ENCODE peak calls at places on chromosomes 13 and 19, in nine cellular contexts. Z is stimulated activated CD4-positive, alpha-beta T cell treated with anti-CD3 and anti-CD28 coated beads, TNF-alpha, amount 100 ng/mL, for 48 hours; Y is NCI-H146; B is hypothalamus; K is AG08396; E is activated naive CD4-positive, alpha-beta T cell treated with anti-CD3 and anti-CD28 coated beads, Interleukin-2, amount 10 ng/mL, durations not matched to agents 7 days and 5 days; D is progenitor cell of endocrine pancreas; O is skeletal muscle cell; W is IMR-90. C is an unnamed sample.

GRCh38 chr19:7636691-7637373 is at the start of gene STXBP2:
- DNase-seq in Z (peak), Y (peak), B (no peak), K (peak), E (peak), D (peak), O (no peak), W (no peak), C (peak)

GRCh38 chr13:81610613-81611012 is 1269.7 kb upstream of the SPRY2 start:
- DNase-seq in Z (no peak), Y (no peak), B (no peak), K (no peak), E (no peak), D (no peak), O (no peak), W (no peak), C (no peak)

GRCh38 chr19:45499196-45500180 is 1.2 kb downstream of the PPM1N start:
- DNase-seq in Z (no peak), Y (peak), B (no peak), K (peak), E (peak), D (no peak), O (no peak), W (no peak), C (no peak)

GRCh38 chr19:41564515-41565383 is 11.2 kb upstream of the CEACAM21 start:
- DNase-seq in Z (no peak), Y (no peak), B (no peak), K (no peak), E (peak), D (no peak), O (no peak), W (no peak), C (no peak)

GRCh38 chr19:682678-683320 is 6.6 kb downstream of the FSTL3 start:
- DNase-seq in Z (no peak), Y (no peak), B (no peak), K (no peak), E (no peak), D (no peak), O (no peak), W (no peak), C (no peak)

GRCh38 chr13:102325321-102325720 is 76.5 kb downstream of the FGF14 start:
- DNase-seq in Z (no peak), Y (no peak), B (no peak), K (no peak), E (no peak), D (no peak), O (no peak), W (no peak), C (no peak)

GRCh38 chr19:42606660-42607351 is 12.1 kb upstream of the CEACAM8 start:
- DNase-seq in Z (peak), Y (peak), B (no peak), K (peak), E (peak), D (no peak), O (no peak), W (peak), C (no peak)

GRCh38 chr13:29465741-29466293 is 129.7 kb downstream of the SLC7A1 start:
- DNase-seq in Z (no peak), Y (no peak), B (no peak), K (peak), E (no peak), D (no peak), O (peak), W (peak), C (no peak)

GRCh38 chr19:55693336-55693974 is 18.4 kb downstream of the EPN1 start:
- DNase-seq in Z (no peak), Y (no peak), B (no peak), K (no peak), E (no peak), D (no peak), O (no peak), W (no peak), C (no peak)

GRCh38 chr19:54127688-54128440 is 9.7 kb upstream of the CNOT3 start:
- DNase-seq in Z (no peak), Y (no peak), B (no peak), K (no peak), E (no peak), D (no peak), O (no peak), W (no peak), C (no peak)

GRCh38 chr13:78978381-78978998 is 319.5 kb upstream of the OBI1 start:
- DNase-seq in Z (no peak), Y (peak), B (no peak), K (peak), E (peak), D (no peak), O (peak), W (peak), C (no peak)

GRCh38 chr19:8512991-8513686 is 828 bp downstream of the ZNF414 start:
- DNase-seq in Z (no peak), Y (no peak), B (no peak), K (no peak), E (no peak), D (no peak), O (no peak), W (no peak), C (no peak)

GRCh38 chr13:106110241-106110855 is 425.1 kb downstream of the EFNB2 start:
- DNase-seq in Z (no peak), Y (no peak), B (no peak), K (peak), E (no peak), D (no peak), O (no peak), W (peak), C (no peak)

GRCh38 chr19:38796154-38796553 is 7.2 kb downstream of the LGALS7B start:
- DNase-seq in Z (no peak), Y (no peak), B (no peak), K (no peak), E (no peak), D (no peak), O (no peak), W (no peak), C (no peak)

GRCh38 chr13:38888309-38888708 is 102.3 kb downstream of the STOML3 start:
- DNase-seq in Z (no peak), Y (no peak), B (no peak), K (no peak), E (no peak), D (no peak), O (peak), W (peak), C (no peak)

GRCh38 chr13:32911506-32911905 is 104.7 kb upstream of the KL start:
- DNase-seq in Z (no peak), Y (peak), B (no peak), K (peak), E (peak), D (no peak), O (peak), W (peak), C (peak)

GRCh38 chr13:25932353-25932752 is 119.5 kb downstream of the SHISA2 start:
- DNase-seq in Z (no peak), Y (no peak), B (no peak), K (no peak), E (no peak), D (no peak), O (no peak), W (no peak), C (no peak)

GRCh38 chr13:49636705-49637104 is 8.4 kb downstream of the ARL11 start:
- DNase-seq in Z (no peak), Y (no peak), B (no peak), K (no peak), E (no peak), D (no peak), O (no peak), W (no peak), C (no peak)

GRCh38 chr13:23578411-23579071 is 8.3 kb downstream of the TNFRSF19 start:
- DNase-seq in Z (peak), Y (peak), B (no peak), K (peak), E (peak), D (peak), O (peak), W (peak), C (no peak)

GRCh38 chr13:87680298-87680697 is 9.1 kb downstream of the SLITRK5 start:
- DNase-seq in Z (no peak), Y (peak), B (no peak), K (no peak), E (no peak), D (no peak), O (no peak), W (no peak), C (peak)

GRCh38 chr19:34171539-34171876 is 796 bp upstream of the LSM14A start:
- DNase-seq in Z (peak), Y (no peak), B (peak), K (peak), E (no peak), D (no peak), O (peak), W (peak), C (no peak)

GRCh38 chr13:77480071-77480470 is 55.4 kb upstream of the SCEL start:
- DNase-seq in Z (no peak), Y (no peak), B (no peak), K (no peak), E (no peak), D (no peak), O (no peak), W (no peak), C (no peak)

GRCh38 chr19:23762884-23763711 is 4.4 kb upstream of the ZNF681 start:
- DNase-seq in Z (peak), Y (peak), B (peak), K (peak), E (peak), D (peak), O (no peak), W (peak), C (no peak)

GRCh38 chr13:36981156-36981743 is 17.9 kb downstream of the ALG5 start:
- DNase-seq in Z (no peak), Y (peak), B (no peak), K (peak), E (no peak), D (no peak), O (no peak), W (peak), C (peak)

GRCh38 chr13:80509264-80509663 is 168.3 kb upstream of the SPRY2 start:
- DNase-seq in Z (no peak), Y (no peak), B (no peak), K (no peak), E (no peak), D (no peak), O (no peak), W (no peak), C (no peak)

GRCh38 chr19:2391118-2391725 is 31.2 kb downstream of the TMPRSS9 start:
- DNase-seq in Z (no peak), Y (peak), B (no peak), K (peak), E (peak), D (no peak), O (peak), W (peak), C (no peak)

GRCh38 chr13:112024577-112024976 is 42.4 kb upstream of the SOX1 start:
- DNase-seq in Z (no peak), Y (no peak), B (no peak), K (no peak), E (no peak), D (no peak), O (no peak), W (no peak), C (no peak)

GRCh38 chr13:61391426-61391825 is 24.2 kb downstream of the PCDH20 start:
- DNase-seq in Z (no peak), Y (no peak), B (no peak), K (no peak), E (no peak), D (no peak), O (no peak), W (no peak), C (no peak)

GRCh38 chr19:8576273-8576993 is 809 bp downstream of the MYO1F start:
- DNase-seq in Z (no peak), Y (no peak), B (no peak), K (no peak), E (peak), D (no peak), O (no peak), W (no peak), C (no peak)

GRCh38 chr13:57582032-57582431 is 49.5 kb upstream of the PCDH17 start:
- DNase-seq in Z (no peak), Y (no peak), B (no peak), K (no peak), E (no peak), D (no peak), O (no peak), W (no peak), C (no peak)

GRCh38 chr13:106063591-106064308 is 471.7 kb downstream of the EFNB2 start:
- DNase-seq in Z (no peak), Y (no peak), B (no peak), K (peak), E (no peak), D (no peak), O (peak), W (peak), C (no peak)

GRCh38 chr19:32022044-32022945 is 323.1 kb upstream of the ZNF507 start:
- DNase-seq in Z (no peak), Y (no peak), B (no peak), K (no peak), E (no peak), D (no peak), O (no peak), W (no peak), C (no peak)

GRCh38 chr13:52187029-52187423 is 27.6 kb upstream of the NEK3 start:
- DNase-seq in Z (no peak), Y (no peak), B (no peak), K (no peak), E (no peak), D (no peak), O (no peak), W (no peak), C (no peak)

GRCh38 chr13:54742984-54743383 is 1714.4 kb downstream of the OLFM4 start:
- DNase-seq in Z (no peak), Y (no peak), B (no peak), K (no peak), E (no peak), D (no peak), O (no peak), W (no peak), C (no peak)